ENCODE peak calls at places on chromosomes 4 and X, in five cellular contexts. One of them, this sample, is unnamed.

GRCh38 chr4:111778543-111778942 is 366.7 kb upstream of the FAM241A start:
- DNase-seq in tibial nerve: no peak
- DNase-seq in EH: peak
- DNase-seq in mesenchymal stem cell: peak
- DNase-seq in NCI-H2081: no peak
- DNase-seq in this sample: no peak

GRCh38 chr4:148289740-148290139 is 152.5 kb downstream of the NR3C2 start:
- DNase-seq in tibial nerve: no peak
- DNase-seq in EH: no peak
- DNase-seq in mesenchymal stem cell: no peak
- DNase-seq in NCI-H2081: no peak
- DNase-seq in this sample: no peak

GRCh38 chrX:140563893-140564292 is 59.0 kb upstream of the SOX3 start:
- DNase-seq in tibial nerve: no peak
- DNase-seq in EH: no peak
- DNase-seq in mesenchymal stem cell: no peak
- DNase-seq in NCI-H2081: no peak
- DNase-seq in this sample: no peak

GRCh38 chr4:1721666-1722550 is 587 bp downstream of the TACC3 start:
- DNase-seq in tibial nerve: no peak
- DNase-seq in EH: peak
- DNase-seq in mesenchymal stem cell: no peak
- DNase-seq in NCI-H2081: peak
- DNase-seq in this sample: no peak

GRCh38 chr4:64715741-64716140 is 306.5 kb upstream of the TECRL start:
- DNase-seq in tibial nerve: no peak
- DNase-seq in EH: no peak
- DNase-seq in mesenchymal stem cell: no peak
- DNase-seq in NCI-H2081: no peak
- DNase-seq in this sample: no peak

GRCh38 chr4:182560358-182560757 is 317.2 kb downstream of the TENM3 start:
- DNase-seq in tibial nerve: no peak
- DNase-seq in EH: no peak
- DNase-seq in mesenchymal stem cell: peak
- DNase-seq in NCI-H2081: peak
- DNase-seq in this sample: peak

GRCh38 chr4:89064848-89065247 is 7.9 kb upstream of the FAM13A start:
- DNase-seq in tibial nerve: no peak
- DNase-seq in EH: peak
- DNase-seq in mesenchymal stem cell: no peak
- DNase-seq in NCI-H2081: no peak
- DNase-seq in this sample: no peak

GRCh38 chr4:81896936-81897335 is 425.2 kb upstream of the RASGEF1B start:
- DNase-seq in tibial nerve: no peak
- DNase-seq in EH: no peak
- DNase-seq in mesenchymal stem cell: no peak
- DNase-seq in NCI-H2081: no peak
- DNase-seq in this sample: no peak

GRCh38 chr4:71254451-71255012 is 84.3 kb upstream of the SLC4A4 start:
- DNase-seq in tibial nerve: no peak
- DNase-seq in EH: no peak
- DNase-seq in mesenchymal stem cell: no peak
- DNase-seq in NCI-H2081: no peak
- DNase-seq in this sample: no peak

GRCh38 chr4:114905017-114905416 is 208.4 kb downstream of the NDST4 start:
- DNase-seq in tibial nerve: no peak
- DNase-seq in EH: no peak
- DNase-seq in mesenchymal stem cell: no peak
- DNase-seq in NCI-H2081: no peak
- DNase-seq in this sample: no peak

GRCh38 chr4:183848762-183849161 is 56.3 kb upstream of the STOX2 start:
- DNase-seq in tibial nerve: no peak
- DNase-seq in EH: no peak
- DNase-seq in mesenchymal stem cell: no peak
- DNase-seq in NCI-H2081: no peak
- DNase-seq in this sample: no peak

GRCh38 chr4:80619070-80619674 is 283.6 kb downstream of the CFAP299 start:
- DNase-seq in tibial nerve: no peak
- DNase-seq in EH: peak
- DNase-seq in mesenchymal stem cell: no peak
- DNase-seq in NCI-H2081: no peak
- DNase-seq in this sample: no peak

GRCh38 chrX:23840674-23841073 is 57.7 kb downstream of the SAT1 start:
- DNase-seq in tibial nerve: no peak
- DNase-seq in EH: no peak
- DNase-seq in mesenchymal stem cell: no peak
- DNase-seq in NCI-H2081: peak
- DNase-seq in this sample: no peak

GRCh38 chr4:176791591-176792347 is 953 bp downstream of the VEGFC start:
- DNase-seq in tibial nerve: no peak
- DNase-seq in EH: peak
- DNase-seq in mesenchymal stem cell: peak
- DNase-seq in NCI-H2081: peak
- DNase-seq in this sample: peak

GRCh38 chr4:164531336-164531735 is 222.6 kb upstream of the SMIM31 start:
- DNase-seq in tibial nerve: no peak
- DNase-seq in EH: no peak
- DNase-seq in mesenchymal stem cell: no peak
- DNase-seq in NCI-H2081: no peak
- DNase-seq in this sample: peak

GRCh38 chr4:159705334-159705733 is 602.5 kb downstream of the RAPGEF2 start:
- DNase-seq in tibial nerve: no peak
- DNase-seq in EH: no peak
- DNase-seq in mesenchymal stem cell: no peak
- DNase-seq in NCI-H2081: no peak
- DNase-seq in this sample: no peak

GRCh38 chr4:85929926-85930325 is 429.9 kb downstream of the MAPK10 start:
- DNase-seq in tibial nerve: no peak
- DNase-seq in EH: no peak
- DNase-seq in mesenchymal stem cell: no peak
- DNase-seq in NCI-H2081: peak
- DNase-seq in this sample: peak

GRCh38 chrX:112367065-112367464 is 284.5 kb upstream of the TRPC5 start:
- DNase-seq in tibial nerve: no peak
- DNase-seq in EH: no peak
- DNase-seq in mesenchymal stem cell: no peak
- DNase-seq in NCI-H2081: no peak
- DNase-seq in this sample: no peak

GRCh38 chr4:142645478-142646108 is 200.5 kb downstream of the INPP4B start:
- DNase-seq in tibial nerve: no peak
- DNase-seq in EH: no peak
- DNase-seq in mesenchymal stem cell: no peak
- DNase-seq in NCI-H2081: no peak
- DNase-seq in this sample: no peak

GRCh38 chr4:73617256-73617655 is 3.0 kb downstream of the RASSF6 start:
- DNase-seq in tibial nerve: no peak
- DNase-seq in EH: no peak
- DNase-seq in mesenchymal stem cell: no peak
- DNase-seq in NCI-H2081: no peak
- DNase-seq in this sample: no peak

GRCh38 chr4:73709461-73710033 is 30.8 kb upstream of the CXCL8 start:
- DNase-seq in tibial nerve: no peak
- DNase-seq in EH: no peak
- DNase-seq in mesenchymal stem cell: no peak
- DNase-seq in NCI-H2081: no peak
- DNase-seq in this sample: no peak

GRCh38 chrX:109299091-109299490 is 182.8 kb downstream of the GUCY2F start:
- DNase-seq in tibial nerve: no peak
- DNase-seq in EH: no peak
- DNase-seq in mesenchymal stem cell: no peak
- DNase-seq in NCI-H2081: no peak
- DNase-seq in this sample: no peak

GRCh38 chr4:138234254-138234653 is 7.9 kb downstream of the SLC7A11 start:
- DNase-seq in tibial nerve: no peak
- DNase-seq in EH: no peak
- DNase-seq in mesenchymal stem cell: no peak
- DNase-seq in NCI-H2081: no peak
- DNase-seq in this sample: no peak

GRCh38 chrX:66045894-66046293 is 6.0 kb upstream of the VSIG4 start:
- DNase-seq in tibial nerve: no peak
- DNase-seq in EH: no peak
- DNase-seq in mesenchymal stem cell: no peak
- DNase-seq in NCI-H2081: no peak
- DNase-seq in this sample: no peak

GRCh38 chr4:61405307-61405706 is 205.2 kb downstream of the ADGRL3 start:
- DNase-seq in tibial nerve: no peak
- DNase-seq in EH: no peak
- DNase-seq in mesenchymal stem cell: no peak
- DNase-seq in NCI-H2081: no peak
- DNase-seq in this sample: no peak

GRCh38 chr4:23775694-23776093 is 114.2 kb downstream of the PPARGC1A start:
- DNase-seq in tibial nerve: no peak
- DNase-seq in EH: no peak
- DNase-seq in mesenchymal stem cell: no peak
- DNase-seq in NCI-H2081: peak
- DNase-seq in this sample: peak

GRCh38 chr4:130044788-130045531 is 949.0 kb downstream of the C4orf33 start:
- DNase-seq in tibial nerve: no peak
- DNase-seq in EH: no peak
- DNase-seq in mesenchymal stem cell: no peak
- DNase-seq in NCI-H2081: no peak
- DNase-seq in this sample: no peak

GRCh38 chr4:6235012-6235411 is 34.6 kb upstream of the WFS1 start:
- DNase-seq in tibial nerve: no peak
- DNase-seq in EH: no peak
- DNase-seq in mesenchymal stem cell: no peak
- DNase-seq in NCI-H2081: no peak
- DNase-seq in this sample: no peak

GRCh38 chr4:40829586-40829985 is 79.8 kb downstream of the NSUN7 start:
- DNase-seq in tibial nerve: no peak
- DNase-seq in EH: no peak
- DNase-seq in mesenchymal stem cell: no peak
- DNase-seq in NCI-H2081: no peak
- DNase-seq in this sample: no peak